ENCODE peak calls at places on chromosomes 7 and 10, in five cellular contexts. I, T, K, R and D are unnamed samples.

GRCh38 chr7:41116337-41116736 is 586.6 kb downstream of the INHBA start:
- DNase-seq in T (no peak), I (no peak), R (no peak), K (no peak), D (no peak)

GRCh38 chr7:121515651-121516401 is 119.7 kb upstream of the FAM3C start:
- DNase-seq in I (no peak), R (no peak), T (no peak), K (no peak), D (no peak)

GRCh38 chr10:113222207-113222606 is 272.2 kb downstream of the TCF7L2 start:
- DNase-seq in K (no peak), I (no peak), R (no peak), T (no peak), D (no peak)

GRCh38 chr7:28176645-28177044 is 4.0 kb downstream of the JAZF1 start:
- DNase-seq in K (no peak), T (no peak), R (no peak), I (no peak), D (no peak)

GRCh38 chr7:66118603-66119002 is 4.0 kb downstream of the CRCP start:
- DNase-seq in I (no peak), K (no peak), T (no peak), R (no peak), D (no peak)

GRCh38 chr7:154564676-154565075 is 438.2 kb downstream of the PAXIP1 start:
- DNase-seq in T (no peak), I (no peak), K (no peak), R (no peak), D (no peak)

GRCh38 chr7:37385787-37386186 is 62.9 kb downstream of the ELMO1 start:
- DNase-seq in T (no peak), R (no peak), K (no peak), I (no peak), D (no peak)

GRCh38 chr10:63744060-63744941 is 223.1 kb downstream of the REEP3 start:
- DNase-seq in T (no peak), K (no peak), I (no peak), R (no peak), D (no peak)

GRCh38 chr7:52771177-52771576 is 264.3 kb upstream of the POM121L12 start:
- DNase-seq in T (no peak), K (no peak), I (no peak), R (no peak), D (no peak)

GRCh38 chr10:123995461-123996131 is 97.8 kb downstream of the CHST15 start:
- DNase-seq in K (peak), I (no peak), T (peak), R (no peak), D (no peak)

GRCh38 chr7:133602291-133602690 is 349.4 kb downstream of the EXOC4 start:
- DNase-seq in T (no peak), I (no peak), K (peak), R (no peak), D (no peak)

GRCh38 chr10:118447478-118447877 is 105.4 kb upstream of the FAM204A start:
- DNase-seq in K (no peak), R (peak), T (no peak), I (no peak), D (no peak)

GRCh38 chr10:71836594-71836970 is 14.5 kb downstream of the PSAP start:
- DNase-seq in R (no peak), T (no peak), K (no peak), I (no peak), D (no peak)

GRCh38 chr7:91465595-91466061 is 201.4 kb downstream of the FZD1 start:
- DNase-seq in R (no peak), K (no peak), I (no peak), T (no peak), D (no peak)

GRCh38 chr10:86344714-86345161 is 21.9 kb downstream of the GRID1 start:
- DNase-seq in T (peak), R (no peak), I (no peak), K (no peak), D (no peak)

GRCh38 chr10:99711129-99711719 is 20.7 kb downstream of the COX15 start:
- DNase-seq in K (peak), T (no peak), R (no peak), I (no peak), D (no peak)

GRCh38 chr7:18727094-18727870 is 231.7 kb downstream of the HDAC9 start:
- DNase-seq in I (no peak), R (no peak), T (peak), K (no peak), D (no peak)

GRCh38 chr7:41599760-41600159 is 103.1 kb downstream of the INHBA start:
- DNase-seq in I (no peak), T (no peak), K (no peak), R (no peak), D (no peak)

GRCh38 chr7:28768577-28769147 is 189.5 kb downstream of the TRIL start:
- DNase-seq in T (no peak), K (no peak), R (no peak), I (no peak), D (no peak)

GRCh38 chr10:102452672-102453340 is 1.5 kb upstream of the C10orf95 start:
- DNase-seq in T (no peak), R (peak), I (peak), K (no peak), D (no peak)

GRCh38 chr10:73647211-73647874 is 6.1 kb upstream of the MYOZ1 start:
- DNase-seq in T (peak), I (no peak), K (peak), R (peak), D (peak)

GRCh38 chr7:112448891-112449290 is 1.4 kb upstream of the IFRD1 start:
- DNase-seq in T (no peak), R (no peak), K (no peak), I (no peak), D (no peak)

GRCh38 chr10:101258179-101258885 is 29.1 kb upstream of the LBX1 start:
- DNase-seq in K (no peak), R (no peak), I (no peak), T (no peak), D (no peak)